ENCODE peak calls at places on chromosome 20, in four cellular contexts. X, V, L and F are unnamed samples.
A peak's percentile ranks its signal among the peaks of the same experiment; 100 is the strongest.

GRCh38 chr20:59422911-59423520 is 122.6 kb downstream of the EDN3 start:
- DNase-seq in X (no peak), L (no peak), V (no peak), F (no peak)

GRCh38 chr20:39533858-39534257 is 571.7 kb downstream of the DHX35 start:
- DNase-seq in L (no peak), X (no peak), V (no peak), F (no peak)

GRCh38 chr20:9886227-9886626 is 47.4 kb upstream of the PAK5 start:
- DNase-seq in V (peak; percentile 0), L (no peak), X (no peak), F (no peak)

GRCh38 chr20:57190536-57191265 is 75.7 kb downstream of the BMP7 start:
- DNase-seq in V (peak; percentile 27), X (no peak), L (no peak), F (no peak)

GRCh38 chr20:45391559-45391958 is 13.4 kb upstream of the TP53TG5 start:
- DNase-seq in L (no peak), X (no peak), V (no peak), F (no peak)

GRCh38 chr20:55116598-55116997 is 641.2 kb downstream of the DOK5 start:
- DNase-seq in L (no peak), X (no peak), V (no peak), F (no peak)

GRCh38 chr20:48717095-48717958 is 110.5 kb downstream of the PREX1 start:
- DNase-seq in X (no peak), L (no peak), V (no peak), F (no peak)

GRCh38 chr20:17969276-17969883 is 562 bp downstream of the MGME1 start:
- DNase-seq in L (peak; percentile 53), V (no peak), X (no peak), F (no peak)

GRCh38 chr20:2701671-2702081 is 9.1 kb downstream of the EBF4 start:
- DNase-seq in L (no peak), X (no peak), V (no peak), F (no peak)

GRCh38 chr20:9617940-9618339 is 103.5 kb downstream of the LAMP5 start:
- DNase-seq in V (peak; percentile 22), X (no peak), L (no peak), F (no peak)

GRCh38 chr20:49496526-49497216 is 14.2 kb upstream of the KCNB1 start:
- DNase-seq in L (no peak), V (no peak), X (no peak), F (no peak)

GRCh38 chr20:10641467-10641866 is 32.3 kb downstream of the JAG1 start:
- DNase-seq in L (no peak), X (no peak), V (no peak), F (no peak)

GRCh38 chr20:47318596-47319516 is 37.6 kb downstream of the ZMYND8 start:
- DNase-seq in L (peak; percentile 75), X (peak; percentile 46), V (peak; percentile 69), F (peak; percentile 88)

GRCh38 chr20:47317127-47317895 is 39.2 kb downstream of the ZMYND8 start:
- DNase-seq in V (peak; percentile 98), X (peak; percentile 57), L (peak; percentile 91), F (peak; percentile 100)

GRCh38 chr20:47319517-47320252 is 36.8 kb downstream of the ZMYND8 start:
- DNase-seq in V (peak; percentile 74), L (peak; percentile 63), X (peak; percentile 70), F (peak; percentile 95)

GRCh38 chr20:47318027-47318595 is 38.4 kb downstream of the ZMYND8 start:
- DNase-seq in L (peak; percentile 54), V (peak; percentile 65), X (no peak), F (no peak)

DNA sequence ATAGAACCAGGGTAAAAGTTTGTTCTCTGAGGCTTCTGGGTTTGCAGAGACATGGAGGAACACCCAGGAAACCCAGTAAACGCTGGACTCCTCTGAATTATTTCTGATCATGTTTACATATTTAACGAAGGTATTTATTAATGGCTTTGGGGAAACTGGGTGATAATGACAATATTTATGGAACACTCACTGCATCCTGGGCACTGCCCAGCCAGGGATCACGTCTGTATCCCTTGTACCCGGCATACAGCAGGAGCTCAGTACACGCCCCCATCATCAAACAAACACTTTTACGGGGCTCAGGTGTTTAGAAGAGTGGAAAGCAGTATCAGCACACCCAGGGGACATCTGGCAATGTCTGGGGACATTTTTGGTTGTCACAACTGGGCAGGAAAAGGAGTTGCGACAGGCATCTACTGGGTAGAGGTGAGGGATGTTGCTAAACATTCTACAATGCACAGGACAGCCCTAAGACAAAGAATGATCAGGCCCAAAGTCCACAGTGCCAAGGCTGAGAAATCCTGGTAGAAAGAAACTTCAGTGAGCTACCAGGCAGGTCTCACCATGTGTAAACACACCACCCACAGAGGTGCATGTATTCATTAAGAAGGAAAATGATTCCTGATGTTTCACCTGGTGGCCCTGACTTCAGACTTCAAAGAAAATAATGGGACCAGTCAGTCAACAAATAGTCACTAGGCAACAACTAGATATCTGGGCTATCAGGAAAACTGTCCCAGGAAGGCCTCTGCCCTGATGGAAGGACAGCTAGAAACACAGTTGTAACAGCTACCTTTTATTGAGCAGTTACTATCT is 35.3 kb downstream of the ZMYND8 start:
- DNase-seq in L (no peak), X (no peak), V (no peak), F (no peak)
- H3K27ac ChIP-seq in L (no peak overlapping the region), X (peak overlapping the region; percentile 98), V (no peak overlapping the region), F (peak overlapping the region; percentile 100)

DNA sequence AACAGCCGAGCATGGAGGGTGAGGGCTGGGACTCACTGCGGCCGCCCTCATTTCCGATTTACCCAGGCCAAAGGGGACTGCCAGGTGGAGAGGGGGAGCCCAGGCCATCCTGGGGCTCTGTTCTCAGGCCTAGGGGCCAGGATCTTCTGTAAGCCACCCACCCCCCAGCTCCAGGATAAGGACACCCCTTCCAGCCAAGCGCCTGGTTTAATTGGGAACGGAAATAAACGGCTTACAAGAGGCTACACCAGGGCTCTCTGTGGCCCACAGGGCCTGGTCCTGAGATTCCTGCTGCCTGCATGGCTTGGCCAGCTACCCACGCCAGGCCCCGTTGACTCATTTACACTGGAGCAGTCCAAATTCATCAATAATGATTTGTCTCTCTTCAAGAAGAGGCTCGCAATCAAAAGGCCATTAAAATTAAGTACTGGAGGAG is 68.1 kb upstream of the TOP1 start:
- DNase-seq in L (no peak), X (no peak), V (no peak), F (peak; percentile 68)
- H3K27ac ChIP-seq in L (no peak overlapping the region), X (no peak overlapping the region), V (no peak overlapping the region), F (no peak overlapping the region)

GRCh38 chr20:38216736-38217595 is 43.6 kb downstream of the KIAA1755 start:
- DNase-seq in L (no peak), X (no peak), V (no peak), F (peak; percentile 86)

GRCh38 chr20:38220587-38220986 is 39.9 kb downstream of the KIAA1755 start:
- DNase-seq in X (no peak), V (no peak), L (no peak), F (peak; percentile 77)

GRCh38 chr20:38219006-38219950 is 41.3 kb downstream of the KIAA1755 start:
- DNase-seq in V (no peak), X (no peak), L (no peak), F (peak; percentile 80)

GRCh38 chr20:38217791-38218565 is 42.6 kb downstream of the KIAA1755 start:
- DNase-seq in X (no peak), V (peak; percentile 97), L (peak; percentile 80), F (peak; percentile 99)

DNA sequence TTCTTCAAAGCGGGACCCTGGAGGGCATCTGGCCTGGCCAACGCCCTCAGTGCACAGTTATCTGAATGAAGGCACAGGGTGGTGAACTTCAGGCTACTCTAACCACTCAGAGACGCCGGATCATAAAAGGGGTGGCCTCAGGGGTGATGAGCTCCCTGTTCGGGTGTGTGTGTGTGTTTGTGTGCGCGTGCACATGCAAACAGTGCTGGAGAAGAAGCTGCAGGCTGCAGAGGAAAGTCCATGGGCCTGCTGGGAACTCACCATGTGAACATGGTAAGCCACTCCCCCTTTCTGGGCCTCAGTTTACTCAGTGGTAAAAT is 42.0 kb downstream of the KIAA1755 start:
- DNase-seq in V (no peak), X (no peak), L (no peak), F (no peak)
- H3K27ac ChIP-seq in V (peak overlapping the region; percentile 93), X (no peak overlapping the region), L (no peak overlapping the region), F (peak overlapping the region; percentile 87)

GRCh38 chr20:35304956-35305355 is 12.7 kb upstream of the FAM83C start:
- DNase-seq in X (no peak), V (no peak), L (no peak), F (peak; percentile 75)

GRCh38 chr20:35303735-35304431 is 11.7 kb upstream of the FAM83C start:
- DNase-seq in L (peak; percentile 81), V (peak; percentile 92), X (peak; percentile 44), F (peak; percentile 93)

GRCh38 chr20:35307666-35308653 is 15.7 kb upstream of the FAM83C start:
- DNase-seq in V (peak; percentile 83), X (peak; percentile 36), L (peak; percentile 83), F (peak; percentile 100)

GRCh38 chr20:35305682-35306556 is 13.7 kb upstream of the FAM83C start:
- DNase-seq in X (peak; percentile 10), L (peak; percentile 83), V (peak; percentile 100), F (peak; percentile 100)

DNA sequence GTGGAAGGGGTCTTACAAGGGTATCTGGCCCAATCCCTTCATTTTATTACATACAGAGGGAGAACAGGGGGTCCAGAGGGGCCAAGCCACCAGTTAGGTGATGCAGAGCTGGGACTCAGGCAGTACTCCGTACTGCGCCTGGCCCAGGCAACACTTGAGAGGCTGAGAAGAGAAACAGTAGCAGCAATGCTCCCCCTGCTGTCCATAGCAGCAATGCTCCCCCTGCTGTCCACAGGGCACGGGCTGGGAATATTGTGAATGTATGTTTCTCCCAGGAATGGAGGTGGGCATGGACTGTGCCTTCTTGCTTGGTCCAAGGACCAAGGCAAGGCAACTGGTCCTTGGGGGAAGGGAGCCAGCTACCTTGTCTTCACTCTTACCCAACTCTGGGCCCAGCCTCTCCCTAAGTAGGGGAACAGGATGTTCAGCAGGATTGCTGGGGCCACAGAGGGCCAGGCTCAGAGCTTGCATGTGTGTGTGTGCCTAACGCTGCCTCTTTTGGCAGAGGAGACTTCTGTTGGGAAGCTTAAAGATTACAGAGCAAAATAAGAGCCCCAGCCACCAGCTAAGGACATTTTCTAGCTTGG is 14.8 kb upstream of the FAM83C start:
- DNase-seq in L (no peak), V (peak; percentile 84), X (no peak), F (peak; percentile 92)
- H3K27ac ChIP-seq in L (no peak overlapping the region), V (peak overlapping the region; percentile 88), X (no peak overlapping the region), F (peak overlapping the region; percentile 99)

GRCh38 chr20:62651285-62652021 is 9.2 kb downstream of the SLCO4A1 start:
- DNase-seq in X (no peak), L (peak; percentile 76), V (peak; percentile 49), F (no peak)
- H3K27ac ChIP-seq in X (peak overlapping the region; percentile 21), L (no peak overlapping the region), V (peak overlapping the region; percentile 58), F (peak overlapping the region; percentile 81)